ENCODE peak calls at places on chromosomes 16 and 17, in five cellular contexts. A is stimulated activated naive CD8-positive, alpha-beta T cell treated with anti-CD3 and anti-CD28 coated beads, Interleukin-15, Interleukin-2, amounts not matched to agents 100 U/mL and 50 U/mL, for 24 hours; K is caudate nucleus; W is H7; Z is NCI-H2029. G is an unnamed sample.

GRCh38 chr16:67456383-67457140 is 24.4 kb downstream of the ATP6V0D1 start:
- DNase-seq in A (no peak), K (peak; percentile 40), W (peak; percentile 86), Z (peak; percentile 51), G (peak; percentile 40)

GRCh38 chr17:12789075-12789975 is at the start of gene ARHGAP44:
- DNase-seq in A (peak; percentile 47), K (peak; percentile 59), W (peak; percentile 89), Z (no peak), G (peak; percentile 69)

GRCh38 chr17:1890758-1891450 is 61.1 kb downstream of the RPA1 start:
- DNase-seq in A (no peak), K (no peak), W (no peak), Z (no peak), G (no peak)

GRCh38 chr17:20273741-20274500 is 193.4 kb downstream of the LGALS9B start:
- DNase-seq in A (peak; percentile 33), K (no peak), W (peak; percentile 2), Z (no peak), G (no peak)

GRCh38 chr16:51097729-51098128 is 53.3 kb downstream of the SALL1 start:
- DNase-seq in A (no peak), K (no peak), W (no peak), Z (no peak), G (no peak)

GRCh38 chr16:89360760-89361435 is 129.5 kb downstream of the ANKRD11 start:
- DNase-seq in A (peak; percentile 84), K (no peak), W (peak; percentile 67), Z (no peak), G (no peak)

GRCh38 chr16:57009641-57010170 is 20.3 kb downstream of the NLRC5 start:
- DNase-seq in A (no peak), K (no peak), W (peak; percentile 4), Z (no peak), G (no peak)

GRCh38 chr16:66520406-66521194 is 29.3 kb downstream of the TK2 start:
- DNase-seq in A (no peak), K (peak; percentile 16), W (no peak), Z (no peak), G (no peak)

GRCh38 chr16:31270795-31271194 is 11.0 kb downstream of the ITGAM start:
- DNase-seq in A (no peak), K (no peak), W (no peak), Z (no peak), G (no peak)

GRCh38 chr16:59783191-59783590 is 1049.1 kb upstream of the GOT2 start:
- DNase-seq in A (no peak), K (no peak), W (no peak), Z (no peak), G (peak; percentile 2)

GRCh38 chr17:31877911-31878702 is 19.1 kb upstream of the COPRS start:
- DNase-seq in A (peak; percentile 69), K (no peak), W (no peak), Z (no peak), G (peak; percentile 55)

GRCh38 chr16:12881771-12882170 is 19.6 kb upstream of the SHISA9 start:
- DNase-seq in A (no peak), K (no peak), W (no peak), Z (no peak), G (no peak)

GRCh38 chr16:17305694-17306093 is 165.1 kb downstream of the XYLT1 start:
- DNase-seq in A (peak; percentile 67), K (no peak), W (no peak), Z (no peak), G (no peak)

GRCh38 chr17:29363716-29364115 is 26.4 kb upstream of the TAOK1 start:
- DNase-seq in A (no peak), K (no peak), W (no peak), Z (no peak), G (peak; percentile 13)

GRCh38 chr16:84976644-84977400 is 34.5 kb downstream of the ZDHHC7 start:
- DNase-seq in A (no peak), K (peak; percentile 22), W (no peak), Z (no peak), G (peak; percentile 18)

GRCh38 chr17:63993368-63993990 is 4.7 kb upstream of the PRR29 start:
- DNase-seq in A (no peak), K (no peak), W (peak; percentile 4), Z (no peak), G (no peak)

GRCh38 chr17:31272236-31272635 is 24.8 kb downstream of the OMG start:
- DNase-seq in A (no peak), K (no peak), W (no peak), Z (no peak), G (no peak)

GRCh38 chr17:42184717-42185496 is at the start of gene HCRT:
- DNase-seq in A (no peak), K (no peak), W (no peak), Z (peak; percentile 65), G (no peak)

GRCh38 chr17:7441202-7441705 is 1.9 kb downstream of the FGF11 start:
- DNase-seq in A (no peak), K (no peak), W (no peak), Z (no peak), G (no peak)

GRCh38 chr17:46811978-46812583 is 6.4 kb downstream of the WNT3 start:
- DNase-seq in A (no peak), K (no peak), W (peak; percentile 60), Z (no peak), G (peak; percentile 18)

GRCh38 chr16:83808573-83809014 is 816 bp downstream of the HSBP1 start:
- DNase-seq in A (no peak), K (no peak), W (no peak), Z (no peak), G (no peak)

GRCh38 chr17:62656446-62656845 is 29.0 kb downstream of the MRC2 start:
- DNase-seq in A (no peak), K (no peak), W (peak; percentile 24), Z (no peak), G (no peak)

GRCh38 chr17:73604476-73604875 is 39.8 kb downstream of the SDK2 start:
- DNase-seq in A (no peak), K (no peak), W (no peak), Z (no peak), G (no peak)

GRCh38 chr17:2854662-2855061 is 58.4 kb downstream of the RAP1GAP2 start:
- DNase-seq in A (no peak), K (no peak), W (no peak), Z (peak; percentile 25), G (no peak)

GRCh38 chr16:75471723-75472634 is 7.5 kb upstream of the TMEM170A start:
- DNase-seq in A (peak; percentile 35), K (peak; percentile 60), W (peak; percentile 88), Z (peak; percentile 24), G (peak; percentile 69)

GRCh38 chr17:44872131-44872768 is 24.6 kb downstream of the HIGD1B start:
- DNase-seq in A (no peak), K (no peak), W (no peak), Z (no peak), G (no peak)

GRCh38 chr17:34885076-34885475 is 76.2 kb downstream of the CCT6B start:
- DNase-seq in A (no peak), K (no peak), W (no peak), Z (no peak), G (no peak)

GRCh38 chr17:13321932-13322701 is 279.6 kb downstream of the HS3ST3A1 start:
- DNase-seq in A (no peak), K (no peak), W (no peak), Z (no peak), G (peak; percentile 29)

GRCh38 chr16:68700120-68700519 is 37.0 kb upstream of the CDH1 start:
- DNase-seq in A (no peak), K (no peak), W (no peak), Z (no peak), G (peak; percentile 62)

GRCh38 chr17:14138649-14139048 is 69.3 kb downstream of the COX10 start:
- DNase-seq in A (no peak), K (no peak), W (no peak), Z (no peak), G (no peak)

GRCh38 chr17:75032896-75033294 is 13.9 kb downstream of the ATP5PD start:
- DNase-seq in A (no peak), K (no peak), W (no peak), Z (no peak), G (no peak)

GRCh38 chr16:84647830-84648594 is at the start of gene KLHL36:
- DNase-seq in A (peak; percentile 79), K (peak; percentile 52), W (peak; percentile 97), Z (no peak), G (peak; percentile 18)

GRCh38 chr16:1244881-1245280 is 4.4 kb downstream of the TPSAB1 start:
- DNase-seq in A (no peak), K (no peak), W (no peak), Z (no peak), G (no peak)

GRCh38 chr17:46125831-46126230 is 67.4 kb downstream of the KANSL1 start:
- DNase-seq in A (no peak), K (no peak), W (no peak), Z (no peak), G (peak; percentile 68)

GRCh38 chr17:17628388-17629008 is 37.0 kb upstream of the PEMT start:
- DNase-seq in A (peak; percentile 47), K (no peak), W (peak; percentile 41), Z (no peak), G (no peak)

GRCh38 chr17:47913050-47913449 is 17.0 kb downstream of the SP2 start:
- DNase-seq in A (no peak), K (no peak), W (no peak), Z (no peak), G (no peak)